ENCODE peak calls at places on chromosomes 7 and 10, in eight cellular contexts. E, H, O, D, M, P, Q and G are unnamed samples.
A peak's percentile ranks its signal among the peaks of the same experiment; 100 is the strongest.

GRCh38 chr10:127406018-127406550 is 143.0 kb upstream of the NPS start:
- DNase-seq in D (no peak), P (no peak), H (no peak), O (no peak), M (no peak), Q (no peak), E (no peak), G (no peak)

GRCh38 chr7:141466151-141466904 is 84.9 kb upstream of the AGK start:
- DNase-seq in O (no peak), E (peak; percentile 29), P (no peak), Q (no peak), M (no peak), D (no peak), H (no peak), G (no peak)

GRCh38 chr10:108812296-108812695 is 1111.0 kb downstream of the XPNPEP1 start:
- DNase-seq in E (peak; percentile 50), Q (no peak), H (no peak), P (no peak), D (no peak), O (no peak), M (no peak), G (no peak)

GRCh38 chr10:114698271-114699185 is 40.5 kb upstream of the ABLIM1 start:
- DNase-seq in O (no peak), P (no peak), H (no peak), E (peak; percentile 74), Q (no peak), D (no peak), M (no peak), G (no peak)

GRCh38 chr10:1736972-1737221 is 428 bp downstream of the ADARB2 start:
- DNase-seq in Q (no peak), D (no peak), H (no peak), M (no peak), P (no peak), E (no peak), O (no peak), G (no peak)

GRCh38 chr10:97771913-97772823 is at the start of gene SFRP5:
- DNase-seq in H (no peak), O (no peak), E (no peak), Q (no peak), D (no peak), M (no peak), P (no peak), G (no peak)

GRCh38 chr10:1119501-1119900 is 63.3 kb downstream of the WDR37 start:
- DNase-seq in O (no peak), M (no peak), D (no peak), H (peak; percentile 9), P (no peak), Q (no peak), E (no peak), G (no peak)

GRCh38 chr10:24272374-24272773 is 63.4 kb downstream of the KIAA1217 start:
- DNase-seq in E (peak; percentile 83), H (no peak), O (no peak), Q (no peak), P (no peak), D (no peak), M (no peak), G (no peak)

GRCh38 chr7:103887853-103888602 is 101.4 kb downstream of the RELN start:
- DNase-seq in M (no peak), O (no peak), Q (no peak), P (no peak), E (no peak), D (no peak), H (no peak), G (no peak)

GRCh38 chr10:132777441-132777840 is 8.5 kb downstream of the NKX6-2 start:
- DNase-seq in M (no peak), P (no peak), D (no peak), E (no peak), H (no peak), O (no peak), Q (no peak), G (no peak)

GRCh38 chr7:105284014-105284413 is 104.7 kb downstream of the SRPK2 start:
- DNase-seq in D (no peak), E (no peak), P (no peak), O (no peak), M (no peak), H (no peak), Q (no peak), G (no peak)

GRCh38 chr10:132482090-132482489 is 55.5 kb upstream of the INPP5A start:
- DNase-seq in D (no peak), O (no peak), P (no peak), H (peak; percentile 87), M (no peak), E (peak; percentile 80), Q (peak; percentile 64), G (no peak)

GRCh38 chr7:132906193-132906829 is 175.6 kb downstream of the CHCHD3 start:
- DNase-seq in H (no peak), Q (no peak), M (no peak), D (no peak), P (no peak), O (no peak), E (no peak), G (no peak)

GRCh38 chr10:72265508-72265907 is 8.2 kb upstream of the DDIT4 start:
- DNase-seq in D (no peak), P (no peak), M (no peak), Q (no peak), O (no peak), E (no peak), H (no peak), G (no peak)

GRCh38 chr7:1632506-1632905 is 37.6 kb upstream of the ELFN1 start:
- DNase-seq in O (no peak), E (no peak), D (no peak), P (no peak), M (no peak), H (no peak), Q (no peak), G (no peak)

GRCh38 chr10:114876169-114876568 is 54.6 kb downstream of the FHIP2A start:
- DNase-seq in H (no peak), Q (no peak), P (no peak), E (no peak), M (no peak), D (no peak), O (peak; percentile 14), G (no peak)

GRCh38 chr7:105131890-105132289 is 117.9 kb downstream of the KMT2E start:
- DNase-seq in O (no peak), D (peak; percentile 52), M (peak; percentile 77), H (no peak), P (no peak), Q (no peak), E (no peak), G (no peak)

GRCh38 chr7:148664319-148664718 is 34.4 kb upstream of the CUL1 start:
- DNase-seq in H (peak; percentile 74), P (peak; percentile 38), O (peak; percentile 62), Q (no peak), E (peak; percentile 78), D (peak; percentile 23), M (no peak), G (no peak)

GRCh38 chr7:41967156-41967555 is 264.3 kb upstream of the INHBA start:
- DNase-seq in M (no peak), H (peak; percentile 78), E (peak; percentile 41), D (no peak), Q (no peak), P (no peak), O (no peak), G (no peak)

GRCh38 chr10:3365630-3366029 is 193.0 kb upstream of the PITRM1 start:
- DNase-seq in M (no peak), H (no peak), O (no peak), Q (no peak), E (no peak), D (no peak), P (no peak), G (no peak)

GRCh38 chr7:22995011-22995410 is 18.9 kb downstream of the HYCC1 start:
- DNase-seq in P (no peak), O (no peak), E (no peak), M (no peak), H (no peak), D (no peak), Q (no peak), G (no peak)
- H3K4me1 ChIP-seq in P (peaks cover 2% of the 10 kb centered on the region), O (no peaks in the 10 kb centered on the region), E (peaks cover 12% of the 10 kb centered on the region), M (no peaks in the 10 kb centered on the region), H (no peaks in the 10 kb centered on the region), D (peaks cover 5% of the 10 kb centered on the region), Q (no peaks in the 10 kb centered on the region), G (peaks cover 9% of the 10 kb centered on the region)

GRCh38 chr10:53356616-53357349 is 584.2 kb upstream of the MBL2 start:
- DNase-seq in E (no peak), Q (no peak), H (no peak), O (no peak), D (no peak), P (no peak), M (no peak), G (no peak)

GRCh38 chr10:53358536-53358935 is 586.0 kb upstream of the MBL2 start:
- DNase-seq in O (no peak), E (no peak), Q (no peak), P (no peak), M (no peak), H (no peak), D (no peak), G (no peak)

GRCh38 chr10:53361936-53362335 is 589.4 kb upstream of the MBL2 start:
- DNase-seq in O (no peak), D (no peak), E (no peak), P (no peak), M (no peak), H (no peak), Q (no peak), G (no peak)

GRCh38 chr10:53361281-53361680 is 588.7 kb upstream of the MBL2 start:
- DNase-seq in Q (no peak), E (no peak), D (no peak), P (no peak), O (no peak), M (no peak), H (no peak), G (no peak)

GRCh38 chr10:53357587-53357986 is 585.0 kb upstream of the MBL2 start:
- DNase-seq in M (no peak), E (no peak), Q (no peak), O (no peak), P (no peak), H (no peak), D (no peak), G (no peak)
- H3K27ac ChIP-seq in M (no peak overlapping the region), E (no peak overlapping the region), Q (no peak overlapping the region), O (no peak overlapping the region), P (no peak overlapping the region), H (no peak overlapping the region), D (no peak overlapping the region), G (no peak overlapping the region)

GRCh38 chr7:5200561-5201235 is 10.7 kb downstream of the WIPI2 start:
- DNase-seq in O (no peak), M (no peak), H (no peak), P (no peak), E (no peak), Q (no peak), D (no peak), G (no peak)

GRCh38 chr7:5197811-5198210 is 7.8 kb downstream of the WIPI2 start:
- DNase-seq in D (no peak), E (no peak), O (no peak), M (no peak), P (no peak), H (no peak), Q (no peak), G (no peak)

GRCh38 chr7:5198741-5199140 is 8.7 kb downstream of the WIPI2 start:
- DNase-seq in Q (no peak), M (no peak), P (no peak), H (no peak), E (no peak), D (no peak), O (no peak), G (no peak)

GRCh38 chr7:5195157-5195556 is 5.1 kb downstream of the WIPI2 start:
- DNase-seq in D (no peak), O (no peak), Q (no peak), H (no peak), E (no peak), P (no peak), M (no peak), G (no peak)
- H3K27me3 ChIP-seq in D (no peaks in the 10 kb centered on the region), O (no peaks in the 10 kb centered on the region), Q (no peaks in the 10 kb centered on the region), H (no peaks in the 10 kb centered on the region), E (no peaks in the 10 kb centered on the region), P (no peaks in the 10 kb centered on the region), M (no peaks in the 10 kb centered on the region), G (no peaks in the 10 kb centered on the region)

GRCh38 chr10:22323538-22324305 is 2.8 kb downstream of the BMI1 start:
- DNase-seq in M (no peak), D (no peak), O (no peak), H (no peak), Q (no peak), E (no peak), P (no peak), G (no peak)
- H3K4me1 ChIP-seq in M (no peaks in the 10 kb centered on the region), D (peaks cover 44% of the 10 kb centered on the region), O (peaks cover 26% of the 10 kb centered on the region), H (peaks cover 16% of the 10 kb centered on the region), Q (no peaks in the 10 kb centered on the region), E (peaks cover 22% of the 10 kb centered on the region), P (peaks cover 2% of the 10 kb centered on the region), G (peaks cover 50% of the 10 kb centered on the region)